ENCODE peak calls at places on chromosomes 5 and 9, in nine cellular contexts. C is left cardiac atrium; N is CD8-positive, alpha-beta memory T cell; K is renal cortical epithelial cell; F is stimulated activated effector memory CD8-positive, alpha-beta T cell treated with anti-CD3 and anti-CD28 coated beads, Interleukin-12 subunit alpha, Interleukin-12 subunit beta, amount 100 ng/mL, for 72 hours; V is transverse colon; X is activated T-cell treated with anti-CD3 and anti-CD28 coated beads, Interleukin-2, amount 50 U/mL, for 48 hours; R is T-helper 1 cell; S is AG09309. Z is an unnamed sample.

GRCh38 chr5:41412496-41412895 is 97.9 kb downstream of the PLCXD3 start:
- DNase-seq in C (no peak), V (no peak), N (no peak), R (no peak), S (no peak), X (no peak), K (no peak), F (no peak), Z (no peak)

GRCh38 chr9:127154003-127154389 is 31.6 kb upstream of the ANGPTL2 start:
- DNase-seq in F (no peak), K (no peak), C (no peak), N (no peak), V (no peak), S (no peak), X (peak; percentile 22), R (no peak), Z (no peak)

GRCh38 chr9:36865731-36866635 is 168.1 kb downstream of the PAX5 start:
- DNase-seq in S (no peak), K (no peak), F (no peak), R (no peak), C (no peak), X (no peak), V (no peak), N (no peak), Z (no peak)

GRCh38 chr5:77935516-77936364 is 159.6 kb upstream of the TBCA start:
- DNase-seq in C (no peak), S (peak; percentile 21), N (no peak), F (peak; percentile 51), K (no peak), R (no peak), V (no peak), X (peak; percentile 34), Z (no peak)

GRCh38 chr5:34905564-34905963 is 9.7 kb downstream of the RAD1 start:
- DNase-seq in X (no peak), F (no peak), C (no peak), S (no peak), K (peak; percentile 13), N (no peak), R (no peak), V (no peak), Z (no peak)

GRCh38 chr5:175706499-175706898 is 48.6 kb downstream of the HRH2 start:
- DNase-seq in N (no peak), V (no peak), S (no peak), F (no peak), K (no peak), C (no peak), X (no peak), R (no peak), Z (no peak)

GRCh38 chr5:1444361-1445189 is 665 bp downstream of the SLC6A3 start:
- DNase-seq in S (no peak), X (no peak), C (no peak), V (no peak), K (no peak), F (no peak), N (no peak), R (no peak), Z (no peak)

GRCh38 chr9:752201-752600 is 89.3 kb upstream of the DMRT1 start:
- DNase-seq in F (no peak), R (no peak), V (no peak), C (no peak), S (peak; percentile 90), K (peak; percentile 86), N (no peak), X (no peak), Z (peak; percentile 80)

GRCh38 chr9:129256959-129257713 is 79.1 kb upstream of the IER5L start:
- DNase-seq in S (no peak), K (no peak), N (no peak), X (no peak), C (peak; percentile 10), V (no peak), R (no peak), F (no peak), Z (no peak)

GRCh38 chr5:89168766-89169165 is 285.8 kb upstream of the MEF2C start:
- DNase-seq in X (no peak), R (no peak), C (no peak), N (no peak), F (no peak), V (no peak), S (no peak), K (no peak), Z (no peak)

GRCh38 chr5:103057208-103058130 is 62.5 kb downstream of the GIN1 start:
- DNase-seq in F (no peak), N (no peak), R (no peak), V (no peak), C (no peak), K (peak; percentile 64), X (no peak), S (no peak), Z (no peak)

GRCh38 chr5:73121109-73121443 is 701 bp downstream of the TMEM171 start:
- DNase-seq in F (no peak), K (peak; percentile 39), R (no peak), C (no peak), S (no peak), V (no peak), N (no peak), X (no peak), Z (no peak)

GRCh38 chr5:52771343-52772039 is 16.2 kb upstream of the ITGA1 start:
- DNase-seq in X (peak; percentile 58), V (no peak), R (no peak), F (no peak), S (no peak), N (no peak), C (no peak), K (no peak), Z (no peak)

GRCh38 chr5:21452429-21452828 is 1400.7 kb downstream of the CDH12 start:
- DNase-seq in N (no peak), R (no peak), X (no peak), V (no peak), K (peak; percentile 7), F (no peak), C (no peak), S (no peak), Z (no peak)

GRCh38 chr9:121288874-121289553 is 21.1 kb downstream of the GSN start:
- DNase-seq in V (peak; percentile 65), N (no peak), K (peak; percentile 88), F (no peak), C (peak; percentile 77), S (no peak), X (no peak), R (no peak), Z (no peak)

GRCh38 chr9:34179528-34180138 is 790 bp downstream of the UBAP1 start:
- DNase-seq in K (peak; percentile 66), C (no peak), N (no peak), X (no peak), V (peak; percentile 46), R (no peak), S (peak; percentile 54), F (no peak), Z (no peak)

GRCh38 chr5:76471994-76472337 is 68.9 kb downstream of the IQGAP2 start:
- DNase-seq in S (no peak), V (no peak), C (no peak), X (no peak), K (no peak), R (no peak), F (no peak), N (no peak), Z (no peak)

GRCh38 chr5:151585970-151586369 is 5.2 kb downstream of the FAT2 start:
- DNase-seq in X (no peak), F (no peak), S (no peak), R (no peak), K (no peak), V (no peak), C (no peak), N (no peak), Z (no peak)

GRCh38 chr9:133075925-133076324 is 14.1 kb downstream of the CEL start:
- DNase-seq in S (peak; percentile 53), K (peak; percentile 87), X (no peak), V (no peak), F (no peak), R (no peak), C (no peak), N (no peak), Z (peak; percentile 38)

GRCh38 chr5:173472164-173472563 is 143.9 kb upstream of the STC2 start:
- DNase-seq in S (peak; percentile 94), X (no peak), C (peak; percentile 71), V (peak; percentile 26), K (peak; percentile 92), F (no peak), R (no peak), N (no peak), Z (peak; percentile 72)

GRCh38 chr9:112665347-112665746 is 52.6 kb downstream of the INIP start:
- DNase-seq in X (no peak), R (no peak), F (no peak), K (peak; percentile 11), N (no peak), S (peak; percentile 5), C (no peak), V (no peak), Z (no peak)

GRCh38 chr5:56479701-56480304 is 246.7 kb upstream of the ANKRD55 start:
- DNase-seq in C (peak; percentile 35), X (peak; percentile 28), K (no peak), N (no peak), V (no peak), S (no peak), R (no peak), F (no peak), Z (no peak)

GRCh38 chr9:21348430-21348829 is 2.3 kb downstream of the IFNA6 start:
- DNase-seq in S (no peak), X (no peak), C (no peak), V (no peak), N (no peak), F (no peak), R (no peak), K (no peak), Z (no peak)

GRCh38 chr9:130336885-130337284 is 71.3 kb downstream of the HMCN2 start:
- DNase-seq in F (no peak), S (no peak), V (no peak), X (no peak), K (no peak), R (no peak), N (no peak), C (no peak), Z (no peak)

GRCh38 chr5:141821430-141821925 is 56.7 kb downstream of the PCDH1 start:
- DNase-seq in K (peak; percentile 81), X (no peak), N (no peak), S (peak; percentile 92), R (no peak), C (no peak), V (no peak), F (no peak), Z (peak; percentile 79)

GRCh38 chr5:139678283-139678613 is 30.1 kb downstream of the CXXC5 start:
- DNase-seq in C (no peak), R (no peak), S (no peak), K (no peak), N (no peak), X (no peak), F (no peak), V (no peak), Z (no peak)

GRCh38 chr5:167801999-167802398 is 489.4 kb upstream of the WWC1 start:
- DNase-seq in K (no peak), V (no peak), R (no peak), N (no peak), C (no peak), F (no peak), S (no peak), X (no peak), Z (no peak)

Z was measured in amniotic stem cell.